ENCODE peak calls at places on chromosomes 5 and 9, in ten cellular contexts. One of them, this sample, is unnamed.
A peak's percentile ranks its signal among the peaks of the same experiment; 100 is the strongest.

GRCh38 chr5:2024986-2025721 is 142.4 kb upstream of the IRX4 start:
- DNase-seq in natural killer cell: no peak
- DNase-seq in CD4-positive, alpha-beta T cell: no peak
- DNase-seq in astrocyte of the spinal cord: no peak
- DNase-seq in Peyer's patch: no peak
- DNase-seq in HFFc6: no peak
- DNase-seq in choroid plexus epithelial cell: no peak
- DNase-seq in lower lobe of right lung: no peak
- DNase-seq in GM10248: no peak
- DNase-seq in heart left ventricle: no peak
- DNase-seq in this sample: no peak

GRCh38 chr9:120480707-120481106 is 99.3 kb downstream of the CDK5RAP2 start:
- DNase-seq in natural killer cell: no peak
- DNase-seq in CD4-positive, alpha-beta T cell: no peak
- DNase-seq in astrocyte of the spinal cord: peak; percentile 20
- DNase-seq in Peyer's patch: no peak
- DNase-seq in HFFc6: peak; percentile 25
- DNase-seq in choroid plexus epithelial cell: peak; percentile 30
- DNase-seq in lower lobe of right lung: no peak
- DNase-seq in GM10248: no peak
- DNase-seq in heart left ventricle: no peak
- DNase-seq in this sample: no peak

GRCh38 chr9:97856857-97857602 is 4.0 kb downstream of the FOXE1 start:
- DNase-seq in natural killer cell: no peak
- DNase-seq in CD4-positive, alpha-beta T cell: no peak
- DNase-seq in astrocyte of the spinal cord: no peak
- DNase-seq in Peyer's patch: no peak
- DNase-seq in HFFc6: no peak
- DNase-seq in choroid plexus epithelial cell: no peak
- DNase-seq in lower lobe of right lung: no peak
- DNase-seq in GM10248: no peak
- DNase-seq in heart left ventricle: no peak
- DNase-seq in this sample: no peak

GRCh38 chr9:129415031-129415953 is 205.6 kb downstream of the C9orf50 start:
- DNase-seq in natural killer cell: no peak
- DNase-seq in CD4-positive, alpha-beta T cell: no peak
- DNase-seq in astrocyte of the spinal cord: no peak
- DNase-seq in Peyer's patch: no peak
- DNase-seq in HFFc6: no peak
- DNase-seq in choroid plexus epithelial cell: no peak
- DNase-seq in lower lobe of right lung: no peak
- DNase-seq in GM10248: no peak
- DNase-seq in heart left ventricle: no peak
- DNase-seq in this sample: no peak

GRCh38 chr5:110653231-110653970 is 73.1 kb downstream of the TMEM232 start:
- DNase-seq in natural killer cell: no peak
- DNase-seq in CD4-positive, alpha-beta T cell: no peak
- DNase-seq in astrocyte of the spinal cord: no peak
- DNase-seq in Peyer's patch: no peak
- DNase-seq in HFFc6: no peak
- DNase-seq in choroid plexus epithelial cell: no peak
- DNase-seq in lower lobe of right lung: no peak
- DNase-seq in GM10248: no peak
- DNase-seq in heart left ventricle: no peak
- DNase-seq in this sample: no peak

GRCh38 chr5:71892641-71893340 is 173.7 kb downstream of the CARTPT start:
- DNase-seq in natural killer cell: no peak
- DNase-seq in CD4-positive, alpha-beta T cell: no peak
- DNase-seq in astrocyte of the spinal cord: no peak
- DNase-seq in Peyer's patch: no peak
- DNase-seq in HFFc6: no peak
- DNase-seq in choroid plexus epithelial cell: no peak
- DNase-seq in lower lobe of right lung: no peak
- DNase-seq in GM10248: no peak
- DNase-seq in heart left ventricle: no peak
- DNase-seq in this sample: no peak

GRCh38 chr5:52356311-52356918 is 431.3 kb upstream of the ITGA1 start:
- DNase-seq in natural killer cell: no peak
- DNase-seq in CD4-positive, alpha-beta T cell: no peak
- DNase-seq in astrocyte of the spinal cord: peak; percentile 2
- DNase-seq in Peyer's patch: no peak
- DNase-seq in HFFc6: no peak
- DNase-seq in choroid plexus epithelial cell: peak; percentile 28
- DNase-seq in lower lobe of right lung: no peak
- DNase-seq in GM10248: no peak
- DNase-seq in heart left ventricle: no peak
- DNase-seq in this sample: no peak

GRCh38 chr9:126203313-126203712 is 123.3 kb upstream of the MVB12B start:
- DNase-seq in natural killer cell: no peak
- DNase-seq in CD4-positive, alpha-beta T cell: no peak
- DNase-seq in astrocyte of the spinal cord: no peak
- DNase-seq in Peyer's patch: no peak
- DNase-seq in HFFc6: no peak
- DNase-seq in choroid plexus epithelial cell: no peak
- DNase-seq in lower lobe of right lung: no peak
- DNase-seq in GM10248: no peak
- DNase-seq in heart left ventricle: no peak
- DNase-seq in this sample: no peak

GRCh38 chr5:36599986-36600779 is 6.2 kb upstream of the SLC1A3 start:
- DNase-seq in natural killer cell: no peak
- DNase-seq in CD4-positive, alpha-beta T cell: no peak
- DNase-seq in astrocyte of the spinal cord: no peak
- DNase-seq in Peyer's patch: no peak
- DNase-seq in HFFc6: no peak
- DNase-seq in choroid plexus epithelial cell: no peak
- DNase-seq in lower lobe of right lung: no peak
- DNase-seq in GM10248: no peak
- DNase-seq in heart left ventricle: no peak
- DNase-seq in this sample: no peak

GRCh38 chr9:15096959-15097358 is 186.7 kb upstream of the FREM1 start:
- DNase-seq in natural killer cell: no peak
- DNase-seq in CD4-positive, alpha-beta T cell: no peak
- DNase-seq in astrocyte of the spinal cord: no peak
- DNase-seq in Peyer's patch: no peak
- DNase-seq in HFFc6: no peak
- DNase-seq in choroid plexus epithelial cell: no peak
- DNase-seq in lower lobe of right lung: no peak
- DNase-seq in GM10248: no peak
- DNase-seq in heart left ventricle: no peak
- DNase-seq in this sample: no peak
- TF ChIP-seq CTCF in natural killer cell: no peak
- TF ChIP-seq CTCF in CD4-positive, alpha-beta T cell: no peak
- TF ChIP-seq CTCF in astrocyte of the spinal cord: no peak
- TF ChIP-seq CTCF in Peyer's patch: no peak
- TF ChIP-seq CTCF in HFFc6: peak; percentile 30
- TF ChIP-seq CTCF in choroid plexus epithelial cell: no peak
- TF ChIP-seq CTCF in lower lobe of right lung: no peak
- TF ChIP-seq CTCF in GM10248: no peak
- TF ChIP-seq CTCF in heart left ventricle: no peak
- TF ChIP-seq CTCF in this sample: no peak

GRCh38 chr5:141351591-141351990 is 1.7 kb downstream of the PCDHGB1 start:
- DNase-seq in natural killer cell: no peak
- DNase-seq in CD4-positive, alpha-beta T cell: no peak
- DNase-seq in astrocyte of the spinal cord: no peak
- DNase-seq in Peyer's patch: no peak
- DNase-seq in HFFc6: no peak
- DNase-seq in choroid plexus epithelial cell: no peak
- DNase-seq in lower lobe of right lung: no peak
- DNase-seq in GM10248: no peak
- DNase-seq in heart left ventricle: no peak
- DNase-seq in this sample: no peak

GRCh38 chr5:141356950-141357349 is 2.1 kb downstream of the PCDHGA4 start:
- DNase-seq in natural killer cell: no peak
- DNase-seq in CD4-positive, alpha-beta T cell: no peak
- DNase-seq in astrocyte of the spinal cord: no peak
- DNase-seq in Peyer's patch: no peak
- DNase-seq in HFFc6: no peak
- DNase-seq in choroid plexus epithelial cell: no peak
- DNase-seq in lower lobe of right lung: no peak
- DNase-seq in GM10248: no peak
- DNase-seq in heart left ventricle: no peak
- DNase-seq in this sample: no peak

GRCh38 chr5:141356133-141356532 is 1.3 kb downstream of the PCDHGA4 start:
- DNase-seq in natural killer cell: no peak
- DNase-seq in CD4-positive, alpha-beta T cell: no peak
- DNase-seq in astrocyte of the spinal cord: no peak
- DNase-seq in Peyer's patch: no peak
- DNase-seq in HFFc6: no peak
- DNase-seq in choroid plexus epithelial cell: no peak
- DNase-seq in lower lobe of right lung: no peak
- DNase-seq in GM10248: no peak
- DNase-seq in heart left ventricle: no peak
- DNase-seq in this sample: no peak

GRCh38 chr5:141355641-141356040 is 820 bp downstream of the PCDHGA4 start:
- DNase-seq in natural killer cell: no peak
- DNase-seq in CD4-positive, alpha-beta T cell: no peak
- DNase-seq in astrocyte of the spinal cord: no peak
- DNase-seq in Peyer's patch: no peak
- DNase-seq in HFFc6: no peak
- DNase-seq in choroid plexus epithelial cell: no peak
- DNase-seq in lower lobe of right lung: no peak
- DNase-seq in GM10248: no peak
- DNase-seq in heart left ventricle: no peak
- DNase-seq in this sample: no peak

DNA sequence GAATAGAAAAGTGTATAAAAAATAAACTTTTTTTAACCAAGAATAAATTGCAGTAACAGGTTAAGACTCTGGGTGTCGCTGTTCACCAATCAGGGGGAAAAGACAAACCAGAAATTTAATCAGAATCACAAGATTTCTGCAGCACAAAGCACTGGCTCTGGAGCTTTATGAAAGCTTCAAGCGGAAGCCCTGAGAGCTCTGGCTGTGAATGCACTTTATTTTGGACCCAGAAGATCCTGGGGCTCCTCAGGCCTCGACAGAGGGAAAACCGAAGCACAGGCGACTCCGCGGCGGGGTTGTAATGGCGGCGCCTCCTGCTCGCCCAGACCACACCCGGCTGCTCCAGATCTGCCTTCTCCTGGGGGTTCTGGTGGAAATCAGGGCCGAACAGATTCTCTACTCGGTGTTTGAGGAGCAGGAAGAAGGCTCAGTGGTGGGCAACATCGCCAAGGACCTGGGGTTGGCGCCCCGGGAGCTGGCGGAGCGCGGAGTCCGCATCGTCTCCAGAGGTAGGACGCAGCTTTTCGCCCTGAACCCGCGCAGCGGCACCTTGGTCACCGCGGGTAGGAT is at the start of gene PCDHGA4:
- DNase-seq in natural killer cell: no peak
- DNase-seq in CD4-positive, alpha-beta T cell: no peak
- DNase-seq in astrocyte of the spinal cord: no peak
- DNase-seq in Peyer's patch: no peak
- DNase-seq in HFFc6: no peak
- DNase-seq in choroid plexus epithelial cell: no peak
- DNase-seq in lower lobe of right lung: no peak
- DNase-seq in GM10248: no peak
- DNase-seq in heart left ventricle: no peak
- DNase-seq in this sample: no peak
- TF ChIP-seq CTCF in natural killer cell: peak; percentile 56
- TF ChIP-seq CTCF in CD4-positive, alpha-beta T cell: no peak
- TF ChIP-seq CTCF in astrocyte of the spinal cord: peak; percentile 43
- TF ChIP-seq CTCF in Peyer's patch: peak; percentile 11
- TF ChIP-seq CTCF in HFFc6: peak; percentile 83
- TF ChIP-seq CTCF in choroid plexus epithelial cell: peak; percentile 43
- TF ChIP-seq CTCF in lower lobe of right lung: peak; percentile 40
- TF ChIP-seq CTCF in GM10248: peak; percentile 44
- TF ChIP-seq CTCF in heart left ventricle: peak; percentile 28
- TF ChIP-seq CTCF in this sample: no peak

GRCh38 chr9:135500071-135500524 is 384 bp upstream of the MRPS2 start:
- DNase-seq in natural killer cell: no peak
- DNase-seq in CD4-positive, alpha-beta T cell: peak; percentile 11
- DNase-seq in astrocyte of the spinal cord: no peak
- DNase-seq in Peyer's patch: no peak
- DNase-seq in HFFc6: peak; percentile 28
- DNase-seq in choroid plexus epithelial cell: peak; percentile 61
- DNase-seq in lower lobe of right lung: no peak
- DNase-seq in GM10248: no peak
- DNase-seq in heart left ventricle: no peak
- DNase-seq in this sample: no peak

GRCh38 chr9:135499326-135500070 is 984 bp upstream of the MRPS2 start:
- DNase-seq in natural killer cell: peak; percentile 86
- DNase-seq in CD4-positive, alpha-beta T cell: peak; percentile 82
- DNase-seq in astrocyte of the spinal cord: peak; percentile 82
- DNase-seq in Peyer's patch: peak; percentile 97
- DNase-seq in HFFc6: peak; percentile 88
- DNase-seq in choroid plexus epithelial cell: peak; percentile 93
- DNase-seq in lower lobe of right lung: peak; percentile 97
- DNase-seq in GM10248: peak; percentile 90
- DNase-seq in heart left ventricle: peak; percentile 97
- DNase-seq in this sample: peak; percentile 88

GRCh38 chr9:135502168-135502872 is 1.8 kb downstream of the MRPS2 start:
- DNase-seq in natural killer cell: no peak
- DNase-seq in CD4-positive, alpha-beta T cell: no peak
- DNase-seq in astrocyte of the spinal cord: no peak
- DNase-seq in Peyer's patch: peak; percentile 42
- DNase-seq in HFFc6: no peak
- DNase-seq in choroid plexus epithelial cell: no peak
- DNase-seq in lower lobe of right lung: peak; percentile 35
- DNase-seq in GM10248: no peak
- DNase-seq in heart left ventricle: no peak
- DNase-seq in this sample: no peak

GRCh38 chr9:135501261-135502167 is 1.0 kb downstream of the MRPS2 start:
- DNase-seq in natural killer cell: no peak
- DNase-seq in CD4-positive, alpha-beta T cell: no peak
- DNase-seq in astrocyte of the spinal cord: peak; percentile 50
- DNase-seq in Peyer's patch: no peak
- DNase-seq in HFFc6: no peak
- DNase-seq in choroid plexus epithelial cell: no peak
- DNase-seq in lower lobe of right lung: peak; percentile 79
- DNase-seq in GM10248: peak; percentile 81
- DNase-seq in heart left ventricle: peak; percentile 61
- DNase-seq in this sample: no peak

GRCh38 chr9:135500525-135501260 is at the start of gene MRPS2:
- DNase-seq in natural killer cell: peak; percentile 89
- DNase-seq in CD4-positive, alpha-beta T cell: peak; percentile 75
- DNase-seq in astrocyte of the spinal cord: peak; percentile 86
- DNase-seq in Peyer's patch: peak; percentile 91
- DNase-seq in HFFc6: peak; percentile 77
- DNase-seq in choroid plexus epithelial cell: peak; percentile 90
- DNase-seq in lower lobe of right lung: peak; percentile 92
- DNase-seq in GM10248: peak; percentile 95
- DNase-seq in heart left ventricle: peak; percentile 91
- DNase-seq in this sample: peak; percentile 91
- TF ChIP-seq CTCF in natural killer cell: peak; percentile 92
- TF ChIP-seq CTCF in CD4-positive, alpha-beta T cell: peak; percentile 83
- TF ChIP-seq CTCF in astrocyte of the spinal cord: peak; percentile 81
- TF ChIP-seq CTCF in Peyer's patch: peak; percentile 89
- TF ChIP-seq CTCF in HFFc6: peak; percentile 86
- TF ChIP-seq CTCF in choroid plexus epithelial cell: peak; percentile 55
- TF ChIP-seq CTCF in lower lobe of right lung: peak; percentile 95
- TF ChIP-seq CTCF in GM10248: peak; percentile 99
- TF ChIP-seq CTCF in heart left ventricle: peak; percentile 92
- TF ChIP-seq CTCF in this sample: no peak

DNA sequence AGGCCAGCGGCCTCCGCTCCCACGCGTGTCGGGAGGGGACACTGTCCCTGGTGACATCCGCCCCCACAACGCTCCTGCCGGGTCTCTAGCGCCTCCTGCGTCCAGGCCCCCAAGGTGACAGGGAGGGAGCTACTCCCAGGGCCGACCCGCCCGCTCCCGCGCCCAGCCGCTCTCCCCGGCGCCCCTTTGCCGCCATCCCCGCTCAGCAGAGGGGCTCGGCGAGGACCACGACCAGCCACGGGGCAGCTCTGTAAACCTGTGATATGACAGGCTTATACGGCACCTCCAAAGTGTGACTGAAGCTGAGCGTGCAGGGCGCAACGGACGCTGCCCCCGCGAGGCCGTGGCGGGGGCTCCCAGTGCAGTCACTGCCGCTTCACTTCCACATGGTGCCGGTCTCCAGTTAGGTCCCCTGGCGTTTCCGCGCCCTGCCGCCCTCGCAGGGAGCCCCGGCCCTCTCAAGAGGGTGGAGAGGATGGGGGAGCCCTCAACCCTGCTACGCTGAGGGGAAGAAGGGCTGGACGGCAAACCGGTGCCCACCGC is 978 bp upstream of the ADCY2 start:
- DNase-seq in natural killer cell: no peak
- DNase-seq in CD4-positive, alpha-beta T cell: no peak
- DNase-seq in astrocyte of the spinal cord: no peak
- DNase-seq in Peyer's patch: no peak
- DNase-seq in HFFc6: no peak
- DNase-seq in choroid plexus epithelial cell: no peak
- DNase-seq in lower lobe of right lung: no peak
- DNase-seq in GM10248: no peak
- DNase-seq in heart left ventricle: no peak
- DNase-seq in this sample: no peak
- TF ChIP-seq CTCF in natural killer cell: no peak
- TF ChIP-seq CTCF in CD4-positive, alpha-beta T cell: no peak
- TF ChIP-seq CTCF in astrocyte of the spinal cord: no peak
- TF ChIP-seq CTCF in Peyer's patch: no peak
- TF ChIP-seq CTCF in HFFc6: no peak
- TF ChIP-seq CTCF in choroid plexus epithelial cell: no peak
- TF ChIP-seq CTCF in lower lobe of right lung: no peak
- TF ChIP-seq CTCF in GM10248: no peak
- TF ChIP-seq CTCF in heart left ventricle: no peak
- TF ChIP-seq CTCF in this sample: no peak